ENCODE peak calls at places on chromosomes 4 and X, in four cellular contexts. One of them, this sample, is unnamed.

GRCh38 chrX:147174596-147174995 is 360.1 kb upstream of the CXorf51A start:
- DNase-seq in cardiac muscle cell: no peak
- DNase-seq in GM18507: no peak
- DNase-seq in stimulated activated CD4-positive, alpha-beta T cell treated with anti-CD3 and anti-CD28 coated beads, Interleukin-1b, Interleukin-23, amount 100 ng/mL, for 48 hours: no peak
- DNase-seq in this sample: no peak

GRCh38 chr4:138037716-138038115 is 204.4 kb downstream of the SLC7A11 start:
- DNase-seq in cardiac muscle cell: no peak
- DNase-seq in GM18507: no peak
- DNase-seq in stimulated activated CD4-positive, alpha-beta T cell treated with anti-CD3 and anti-CD28 coated beads, Interleukin-1b, Interleukin-23, amount 100 ng/mL, for 48 hours: no peak
- DNase-seq in this sample: no peak

GRCh38 chr4:123452585-123452984 is 56.0 kb downstream of the SPRY1 start:
- DNase-seq in cardiac muscle cell: no peak
- DNase-seq in GM18507: no peak
- DNase-seq in stimulated activated CD4-positive, alpha-beta T cell treated with anti-CD3 and anti-CD28 coated beads, Interleukin-1b, Interleukin-23, amount 100 ng/mL, for 48 hours: no peak
- DNase-seq in this sample: no peak

GRCh38 chr4:112633477-112634235 is 3.1 kb downstream of the ZGRF1 start:
- DNase-seq in cardiac muscle cell: peak
- DNase-seq in GM18507: no peak
- DNase-seq in stimulated activated CD4-positive, alpha-beta T cell treated with anti-CD3 and anti-CD28 coated beads, Interleukin-1b, Interleukin-23, amount 100 ng/mL, for 48 hours: no peak
- DNase-seq in this sample: no peak

GRCh38 chr4:74374561-74375327 is 9.8 kb downstream of the EREG start:
- DNase-seq in cardiac muscle cell: no peak
- DNase-seq in GM18507: no peak
- DNase-seq in stimulated activated CD4-positive, alpha-beta T cell treated with anti-CD3 and anti-CD28 coated beads, Interleukin-1b, Interleukin-23, amount 100 ng/mL, for 48 hours: peak
- DNase-seq in this sample: no peak

GRCh38 chrX:136525738-136526606 is 6.0 kb upstream of the VGLL1 start:
- DNase-seq in cardiac muscle cell: no peak
- DNase-seq in GM18507: no peak
- DNase-seq in stimulated activated CD4-positive, alpha-beta T cell treated with anti-CD3 and anti-CD28 coated beads, Interleukin-1b, Interleukin-23, amount 100 ng/mL, for 48 hours: peak
- DNase-seq in this sample: no peak

GRCh38 chrX:29652484-29652883 is 562.9 kb upstream of the MAGEB2 start:
- DNase-seq in cardiac muscle cell: no peak
- DNase-seq in GM18507: no peak
- DNase-seq in stimulated activated CD4-positive, alpha-beta T cell treated with anti-CD3 and anti-CD28 coated beads, Interleukin-1b, Interleukin-23, amount 100 ng/mL, for 48 hours: no peak
- DNase-seq in this sample: no peak

GRCh38 chrX:86579777-86580176 is 431.5 kb downstream of the DACH2 start:
- DNase-seq in cardiac muscle cell: no peak
- DNase-seq in GM18507: no peak
- DNase-seq in stimulated activated CD4-positive, alpha-beta T cell treated with anti-CD3 and anti-CD28 coated beads, Interleukin-1b, Interleukin-23, amount 100 ng/mL, for 48 hours: no peak
- DNase-seq in this sample: no peak

GRCh38 chrX:3461824-3462508 is 115.5 kb upstream of the MXRA5 start:
- DNase-seq in cardiac muscle cell: no peak
- DNase-seq in GM18507: no peak
- DNase-seq in stimulated activated CD4-positive, alpha-beta T cell treated with anti-CD3 and anti-CD28 coated beads, Interleukin-1b, Interleukin-23, amount 100 ng/mL, for 48 hours: no peak
- DNase-seq in this sample: peak

GRCh38 chr4:140635606-140636005 is 66.8 kb upstream of the UCP1 start:
- DNase-seq in cardiac muscle cell: peak
- DNase-seq in GM18507: no peak
- DNase-seq in stimulated activated CD4-positive, alpha-beta T cell treated with anti-CD3 and anti-CD28 coated beads, Interleukin-1b, Interleukin-23, amount 100 ng/mL, for 48 hours: no peak
- DNase-seq in this sample: no peak

GRCh38 chr4:7411896-7412585 is 22.7 kb downstream of the PSAPL1 start:
- DNase-seq in cardiac muscle cell: no peak
- DNase-seq in GM18507: no peak
- DNase-seq in stimulated activated CD4-positive, alpha-beta T cell treated with anti-CD3 and anti-CD28 coated beads, Interleukin-1b, Interleukin-23, amount 100 ng/mL, for 48 hours: no peak
- DNase-seq in this sample: no peak

GRCh38 chr4:102687982-102688433 is 72.8 kb downstream of the MANBA start:
- DNase-seq in cardiac muscle cell: no peak
- DNase-seq in GM18507: no peak
- DNase-seq in stimulated activated CD4-positive, alpha-beta T cell treated with anti-CD3 and anti-CD28 coated beads, Interleukin-1b, Interleukin-23, amount 100 ng/mL, for 48 hours: no peak
- DNase-seq in this sample: peak

GRCh38 chr4:2793578-2793919 is 664 bp downstream of the SH3BP2 start:
- DNase-seq in cardiac muscle cell: no peak
- DNase-seq in GM18507: no peak
- DNase-seq in stimulated activated CD4-positive, alpha-beta T cell treated with anti-CD3 and anti-CD28 coated beads, Interleukin-1b, Interleukin-23, amount 100 ng/mL, for 48 hours: peak
- DNase-seq in this sample: no peak

GRCh38 chrX:48617542-48618340 is 20.4 kb downstream of the WDR13 start:
- DNase-seq in cardiac muscle cell: no peak
- DNase-seq in GM18507: no peak
- DNase-seq in stimulated activated CD4-positive, alpha-beta T cell treated with anti-CD3 and anti-CD28 coated beads, Interleukin-1b, Interleukin-23, amount 100 ng/mL, for 48 hours: no peak
- DNase-seq in this sample: no peak

GRCh38 chr4:81493895-81494490 is 22.3 kb upstream of the RASGEF1B start:
- DNase-seq in cardiac muscle cell: no peak
- DNase-seq in GM18507: no peak
- DNase-seq in stimulated activated CD4-positive, alpha-beta T cell treated with anti-CD3 and anti-CD28 coated beads, Interleukin-1b, Interleukin-23, amount 100 ng/mL, for 48 hours: no peak
- DNase-seq in this sample: no peak

GRCh38 chrX:124362072-124362471 is 15.7 kb downstream of the SH2D1A start:
- DNase-seq in cardiac muscle cell: no peak
- DNase-seq in GM18507: no peak
- DNase-seq in stimulated activated CD4-positive, alpha-beta T cell treated with anti-CD3 and anti-CD28 coated beads, Interleukin-1b, Interleukin-23, amount 100 ng/mL, for 48 hours: no peak
- DNase-seq in this sample: no peak

GRCh38 chr4:127134490-127134889 is 498.3 kb upstream of the INTU start:
- DNase-seq in cardiac muscle cell: no peak
- DNase-seq in GM18507: no peak
- DNase-seq in stimulated activated CD4-positive, alpha-beta T cell treated with anti-CD3 and anti-CD28 coated beads, Interleukin-1b, Interleukin-23, amount 100 ng/mL, for 48 hours: no peak
- DNase-seq in this sample: no peak

GRCh38 chr4:39559641-39560040 is 32.4 kb upstream of the UGDH start:
- DNase-seq in cardiac muscle cell: no peak
- DNase-seq in GM18507: no peak
- DNase-seq in stimulated activated CD4-positive, alpha-beta T cell treated with anti-CD3 and anti-CD28 coated beads, Interleukin-1b, Interleukin-23, amount 100 ng/mL, for 48 hours: no peak
- DNase-seq in this sample: no peak

GRCh38 chrX:153930011-153930910 is 4.2 kb upstream of the ARHGAP4 start:
- DNase-seq in cardiac muscle cell: no peak
- DNase-seq in GM18507: no peak
- DNase-seq in stimulated activated CD4-positive, alpha-beta T cell treated with anti-CD3 and anti-CD28 coated beads, Interleukin-1b, Interleukin-23, amount 100 ng/mL, for 48 hours: no peak
- DNase-seq in this sample: no peak

GRCh38 chrX:12974217-12974796 is 603 bp upstream of the TMSB4X start:
- DNase-seq in cardiac muscle cell: no peak
- DNase-seq in GM18507: no peak
- DNase-seq in stimulated activated CD4-positive, alpha-beta T cell treated with anti-CD3 and anti-CD28 coated beads, Interleukin-1b, Interleukin-23, amount 100 ng/mL, for 48 hours: peak
- DNase-seq in this sample: no peak

GRCh38 chr4:88759039-88759631 is 61.5 kb upstream of the NAP1L5 start:
- DNase-seq in cardiac muscle cell: peak
- DNase-seq in GM18507: no peak
- DNase-seq in stimulated activated CD4-positive, alpha-beta T cell treated with anti-CD3 and anti-CD28 coated beads, Interleukin-1b, Interleukin-23, amount 100 ng/mL, for 48 hours: no peak
- DNase-seq in this sample: no peak

GRCh38 chrX:148573119-148573518 is 72.7 kb downstream of the AFF2 start:
- DNase-seq in cardiac muscle cell: peak
- DNase-seq in GM18507: no peak
- DNase-seq in stimulated activated CD4-positive, alpha-beta T cell treated with anti-CD3 and anti-CD28 coated beads, Interleukin-1b, Interleukin-23, amount 100 ng/mL, for 48 hours: no peak
- DNase-seq in this sample: no peak

GRCh38 chr4:90245837-90246236 is 118.6 kb downstream of the CCSER1 start:
- DNase-seq in cardiac muscle cell: no peak
- DNase-seq in GM18507: no peak
- DNase-seq in stimulated activated CD4-positive, alpha-beta T cell treated with anti-CD3 and anti-CD28 coated beads, Interleukin-1b, Interleukin-23, amount 100 ng/mL, for 48 hours: no peak
- DNase-seq in this sample: no peak

GRCh38 chr4:41913509-41913908 is 21.7 kb upstream of the TMEM33 start:
- DNase-seq in cardiac muscle cell: no peak
- DNase-seq in GM18507: no peak
- DNase-seq in stimulated activated CD4-positive, alpha-beta T cell treated with anti-CD3 and anti-CD28 coated beads, Interleukin-1b, Interleukin-23, amount 100 ng/mL, for 48 hours: no peak
- DNase-seq in this sample: no peak

GRCh38 chrX:52933976-52934703 is 24.2 kb downstream of the FAM156A start:
- DNase-seq in cardiac muscle cell: peak
- DNase-seq in GM18507: no peak
- DNase-seq in stimulated activated CD4-positive, alpha-beta T cell treated with anti-CD3 and anti-CD28 coated beads, Interleukin-1b, Interleukin-23, amount 100 ng/mL, for 48 hours: no peak
- DNase-seq in this sample: no peak

GRCh38 chrX:15854080-15854655 is 445 bp downstream of the AP1S2 start:
- DNase-seq in cardiac muscle cell: peak
- DNase-seq in GM18507: no peak
- DNase-seq in stimulated activated CD4-positive, alpha-beta T cell treated with anti-CD3 and anti-CD28 coated beads, Interleukin-1b, Interleukin-23, amount 100 ng/mL, for 48 hours: peak
- DNase-seq in this sample: no peak

GRCh38 chr4:21688596-21689265 is 259.8 kb downstream of the KCNIP4 start:
- DNase-seq in cardiac muscle cell: no peak
- DNase-seq in GM18507: no peak
- DNase-seq in stimulated activated CD4-positive, alpha-beta T cell treated with anti-CD3 and anti-CD28 coated beads, Interleukin-1b, Interleukin-23, amount 100 ng/mL, for 48 hours: no peak
- DNase-seq in this sample: no peak

GRCh38 chr4:184177271-184177670 is 40.4 kb downstream of the ENPP6 start:
- DNase-seq in cardiac muscle cell: no peak
- DNase-seq in GM18507: no peak
- DNase-seq in stimulated activated CD4-positive, alpha-beta T cell treated with anti-CD3 and anti-CD28 coated beads, Interleukin-1b, Interleukin-23, amount 100 ng/mL, for 48 hours: no peak
- DNase-seq in this sample: no peak

GRCh38 chr4:106522839-106523238 is 154.3 kb upstream of the GIMD1 start:
- DNase-seq in cardiac muscle cell: no peak
- DNase-seq in GM18507: no peak
- DNase-seq in stimulated activated CD4-positive, alpha-beta T cell treated with anti-CD3 and anti-CD28 coated beads, Interleukin-1b, Interleukin-23, amount 100 ng/mL, for 48 hours: no peak
- DNase-seq in this sample: no peak

GRCh38 chr4:99848576-99848975 is 31.9 kb downstream of the DAPP1 start:
- DNase-seq in cardiac muscle cell: no peak
- DNase-seq in GM18507: no peak
- DNase-seq in stimulated activated CD4-positive, alpha-beta T cell treated with anti-CD3 and anti-CD28 coated beads, Interleukin-1b, Interleukin-23, amount 100 ng/mL, for 48 hours: peak
- DNase-seq in this sample: peak

GRCh38 chr4:65983062-65983461 is 312.8 kb upstream of the EPHA5 start:
- DNase-seq in cardiac muscle cell: no peak
- DNase-seq in GM18507: no peak
- DNase-seq in stimulated activated CD4-positive, alpha-beta T cell treated with anti-CD3 and anti-CD28 coated beads, Interleukin-1b, Interleukin-23, amount 100 ng/mL, for 48 hours: no peak
- DNase-seq in this sample: no peak

GRCh38 chrX:123835661-123836371 is 24.0 kb upstream of the XIAP start:
- DNase-seq in cardiac muscle cell: no peak
- DNase-seq in GM18507: no peak
- DNase-seq in stimulated activated CD4-positive, alpha-beta T cell treated with anti-CD3 and anti-CD28 coated beads, Interleukin-1b, Interleukin-23, amount 100 ng/mL, for 48 hours: peak
- DNase-seq in this sample: no peak

GRCh38 chr4:8002525-8003309 is 63.1 kb upstream of the AFAP1 start:
- DNase-seq in cardiac muscle cell: peak
- DNase-seq in GM18507: no peak
- DNase-seq in stimulated activated CD4-positive, alpha-beta T cell treated with anti-CD3 and anti-CD28 coated beads, Interleukin-1b, Interleukin-23, amount 100 ng/mL, for 48 hours: no peak
- DNase-seq in this sample: no peak

GRCh38 chr4:153223935-153224334 is 19.7 kb downstream of the TRIM2 start:
- DNase-seq in cardiac muscle cell: peak
- DNase-seq in GM18507: no peak
- DNase-seq in stimulated activated CD4-positive, alpha-beta T cell treated with anti-CD3 and anti-CD28 coated beads, Interleukin-1b, Interleukin-23, amount 100 ng/mL, for 48 hours: no peak
- DNase-seq in this sample: no peak